ENCODE peak calls at places on chromosomes 7 and 10, in six cellular contexts. C, R, M, K, I and Q are unnamed samples. For H3K27me3, the result is how much of the 10 kb centered on the place peaks cover.

GRCh38 chr10:34413214-34413613 is 401.9 kb downstream of the PARD3 start:
- DNase-seq in K (no peak), M (no peak), R (no peak), C (no peak), I (no peak), Q (no peak)

GRCh38 chr7:157596026-157596425 is 259.2 kb downstream of the DNAJB6 start:
- DNase-seq in R (no peak), I (no peak), C (no peak), M (no peak), K (no peak), Q (no peak)

GRCh38 chr7:91722831-91723230 is 157.7 kb downstream of the MTERF1 start:
- DNase-seq in C (no peak), K (no peak), I (no peak), M (no peak), R (no peak), Q (no peak)

GRCh38 chr10:43231523-43232078 is 35.3 kb downstream of the RASGEF1A start:
- DNase-seq in I (no peak), M (peak), K (peak), C (no peak), R (no peak), Q (peak)

GRCh38 chr10:26543567-26544306 is 105.6 kb downstream of the APBB1IP start:
- DNase-seq in R (peak), M (no peak), K (no peak), I (no peak), C (no peak), Q (no peak)

GRCh38 chr7:20749896-20750295 is 36.8 kb downstream of the SP8 start:
- DNase-seq in K (no peak), M (no peak), C (no peak), R (no peak), I (no peak), Q (no peak)

GRCh38 chr7:152893801-152894294 is 134.3 kb downstream of the ACTR3B start:
- DNase-seq in M (no peak), C (no peak), R (no peak), K (no peak), I (no peak), Q (no peak)

GRCh38 chr10:119500796-119501195 is 41.7 kb downstream of the RGS10 start:
- DNase-seq in K (no peak), C (no peak), I (no peak), M (no peak), R (no peak), Q (no peak)

GRCh38 chr7:10802526-10802925 is 171.1 kb upstream of the PHF14 start:
- DNase-seq in R (no peak), I (peak), K (no peak), C (no peak), M (no peak), Q (no peak)

GRCh38 chr10:26386800-26387199 is 51.3 kb upstream of the APBB1IP start:
- DNase-seq in K (no peak), R (no peak), C (no peak), I (no peak), M (no peak), Q (no peak)

GRCh38 chr10:93095225-93095624 is 21.5 kb downstream of the CYP26A1 start:
- DNase-seq in K (no peak), C (no peak), I (no peak), M (no peak), R (no peak), Q (no peak)

GRCh38 chr10:114102253-114102652 is 58.6 kb downstream of the ADRB1 start:
- DNase-seq in R (no peak), M (no peak), K (no peak), I (no peak), C (no peak), Q (no peak)

GRCh38 chr10:46248651-46249131 is 38.1 kb upstream of the ANTXRL start:
- DNase-seq in M (no peak), I (no peak), C (no peak), R (no peak), K (no peak), Q (no peak)

GRCh38 chr10:79401015-79401921 is 44.2 kb downstream of the ZCCHC24 start:
- DNase-seq in C (no peak), M (no peak), I (no peak), K (peak), R (no peak), Q (no peak)

GRCh38 chr10:126372359-126372758 is 15.9 kb downstream of the ADAM12 start:
- DNase-seq in C (no peak), K (no peak), M (peak), I (no peak), R (no peak), Q (no peak)

GRCh38 chr7:136049818-136050461 is 72.8 kb upstream of the MTPN start:
- DNase-seq in M (no peak), I (no peak), R (no peak), K (no peak), C (no peak), Q (no peak)

GRCh38 chr10:51964630-51965029 is 265.2 kb upstream of the CSTF2T start:
- DNase-seq in M (no peak), R (no peak), C (no peak), K (no peak), I (no peak), Q (no peak)

GRCh38 chr7:33040803-33041516 is 21.6 kb downstream of the NT5C3A start:
- DNase-seq in R (peak), M (peak), C (no peak), I (no peak), K (no peak), Q (peak)

GRCh38 chr7:49520971-49521370 is 252.5 kb upstream of the VWC2 start:
- DNase-seq in R (no peak), M (no peak), I (no peak), C (no peak), K (no peak), Q (no peak)

GRCh38 chr10:24569828-24570657 is 153.6 kb downstream of the ARHGAP21 start:
- DNase-seq in C (no peak), I (no peak), K (no peak), R (no peak), M (no peak), Q (no peak)

GRCh38 chr7:128081351-128081750 is 50.1 kb upstream of the LRRC4 start:
- DNase-seq in K (no peak), M (no peak), R (no peak), C (no peak), I (no peak), Q (no peak)

GRCh38 chr7:158110661-158111555 is 476.7 kb downstream of the PTPRN2 start:
- DNase-seq in K (no peak), I (no peak), M (no peak), C (no peak), R (no peak), Q (no peak)

GRCh38 chr7:145106001-145106400 is 270.1 kb upstream of the TPK1 start:
- DNase-seq in I (no peak), R (no peak), M (no peak), K (peak), C (no peak), Q (no peak)

GRCh38 chr7:2954433-2954853 is 89.2 kb downstream of the CARD11 start:
- DNase-seq in R (no peak), M (peak), K (no peak), C (no peak), I (no peak), Q (peak)
- H3K4me3 ChIP-seq in R (no peak), M (no peak), K (no peak), C (no peak), I (no peak), Q (no peak)

DNA sequence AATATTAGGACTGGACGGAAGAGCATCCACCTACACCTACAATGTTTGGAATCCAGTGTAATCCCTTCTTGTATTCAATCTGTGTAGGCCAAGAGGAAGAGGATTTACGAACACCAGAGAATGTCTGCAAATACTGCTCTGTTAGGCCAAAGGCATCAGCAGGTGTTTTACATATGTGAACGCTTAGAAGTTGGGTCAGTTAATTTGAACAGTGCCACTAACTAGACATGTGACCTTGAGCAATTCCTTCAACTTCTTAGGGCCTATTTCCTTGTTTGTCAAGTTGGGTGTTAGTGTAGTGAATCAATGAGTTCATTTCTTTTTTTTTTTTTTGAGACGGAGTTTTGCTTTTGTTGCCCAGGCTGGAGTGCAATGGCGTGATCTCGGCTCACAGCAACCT is 35.4 kb downstream of the MYPN start:
- DNase-seq in I (no peak), R (no peak), K (no peak), M (no peak), C (no peak), Q (no peak)
- H3K27ac ChIP-seq in I (no peak), R (no peak), K (no peak), M (no peak), C (no peak), Q (no peak)

DNA sequence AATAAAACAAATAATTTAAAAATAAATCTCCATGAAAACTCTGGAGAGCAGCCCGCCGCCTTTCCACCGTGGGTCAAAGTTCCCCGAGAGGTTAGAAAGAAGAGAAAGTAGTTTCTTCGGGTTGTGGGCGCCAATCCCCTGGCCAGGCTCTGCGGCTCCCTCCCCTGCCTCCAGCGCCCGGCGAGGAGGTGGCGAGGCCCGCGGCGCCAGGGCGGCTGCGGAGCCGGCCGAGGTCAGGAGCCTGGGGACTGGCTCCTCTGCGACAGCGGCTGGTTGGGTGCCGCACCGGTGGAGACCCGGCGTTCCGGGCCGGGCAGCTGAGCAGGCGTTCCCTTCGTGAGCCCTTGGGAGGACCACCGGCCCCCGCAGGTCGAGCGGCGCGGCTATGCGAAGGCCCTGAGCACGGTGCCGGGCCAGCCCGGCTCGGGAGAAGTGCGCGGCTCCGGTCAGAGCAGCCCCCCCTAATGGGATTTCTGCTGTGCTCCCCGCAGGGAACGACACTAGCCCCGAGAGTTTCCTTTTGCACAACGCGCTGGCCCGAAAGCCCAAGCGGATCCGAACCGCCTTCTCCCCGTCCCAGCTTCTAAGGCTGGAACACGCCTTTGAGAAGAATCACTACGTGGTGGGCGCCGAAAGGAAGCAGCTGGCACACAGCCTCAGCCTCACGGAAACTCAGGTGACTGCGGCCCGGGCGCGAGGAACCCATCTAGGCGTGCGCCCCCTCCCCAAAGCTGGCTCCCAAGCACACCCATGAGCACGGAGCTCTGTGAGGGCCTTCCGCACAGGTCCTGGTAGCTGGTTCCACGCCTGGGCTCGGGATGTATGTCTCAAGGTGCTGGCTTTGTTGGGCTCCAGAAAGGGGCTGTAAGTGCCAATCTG is 2.8 kb downstream of the EMX2 start:
- DNase-seq in R (no peak), C (no peak), M (no peak), K (no peak), I (no peak), Q (no peak)
- H3K27me3 ChIP-seq in R (under half), C (half or more), M (half or more), K (half or more), I (half or more), Q (under half)

DNA sequence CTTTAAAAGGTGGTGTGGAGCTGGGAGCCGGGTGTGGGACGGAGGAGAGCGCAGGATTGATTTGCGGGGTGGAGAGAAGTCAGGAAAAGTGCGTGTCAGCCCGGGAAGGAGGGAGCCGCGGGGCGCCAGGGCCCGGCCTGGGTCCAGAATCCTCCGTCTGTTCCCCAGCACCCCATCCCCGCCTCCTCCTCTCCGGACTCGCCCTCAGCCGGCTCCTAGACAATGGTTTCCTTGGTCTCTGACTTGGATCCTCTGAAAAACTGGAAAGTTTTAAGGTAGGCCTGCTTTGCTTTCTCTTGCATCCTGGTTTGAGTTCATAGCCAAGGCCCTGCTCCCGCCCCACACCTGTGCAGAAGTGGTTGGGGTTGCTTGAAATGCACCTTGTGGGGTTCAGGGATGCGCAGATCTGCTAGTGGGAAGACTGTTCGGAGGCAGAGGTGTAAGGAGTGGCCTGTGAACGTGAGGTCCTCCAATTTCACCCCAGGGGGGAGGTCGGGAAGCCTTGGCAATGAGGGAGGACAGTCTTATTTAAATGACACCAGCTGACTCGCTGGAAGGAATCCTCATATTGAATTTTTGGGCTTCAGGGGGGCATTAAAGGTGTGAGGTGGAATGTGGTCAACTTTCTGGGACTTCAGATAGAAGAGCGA is 219.0 kb upstream of the CELF2 start:
- DNase-seq in I (no peak), M (no peak), K (peak), R (no peak), C (no peak), Q (no peak)
- H3K4me3 ChIP-seq in I (no peak), M (peak), K (peak), R (no peak), C (peak), Q (no peak)

GRCh38 chr7:115232041-115232440 is 310.1 kb downstream of the MDFIC start:
- DNase-seq in M (no peak), K (no peak), I (peak), C (no peak), R (no peak), Q (no peak)
- H3K27ac ChIP-seq in M (no peak), K (no peak), I (peak), C (no peak), R (no peak), Q (no peak)

DNA sequence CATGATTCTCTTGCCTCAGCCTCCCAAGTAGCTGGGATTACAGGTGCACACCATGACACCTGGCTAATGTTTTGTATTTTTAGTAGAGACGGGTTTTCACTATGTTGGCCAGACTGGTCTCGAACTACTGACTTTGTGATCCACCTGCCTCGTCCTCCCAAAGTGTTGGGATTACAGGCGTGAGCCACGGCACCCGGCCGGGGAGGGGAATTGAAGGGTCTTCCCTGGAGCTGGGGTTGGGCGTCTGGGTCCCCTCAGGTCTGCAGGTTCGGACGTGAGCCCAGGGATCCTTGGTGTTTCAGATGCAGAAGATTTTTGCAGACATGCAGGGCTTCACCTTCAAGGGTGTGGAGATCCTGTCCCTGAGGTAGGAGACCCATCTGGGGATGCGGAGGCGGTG is 6.0 kb upstream of the MUC12 start:
- DNase-seq in R (no peak), M (no peak), I (no peak), K (no peak), C (no peak), Q (no peak)
- H3K27me3 ChIP-seq in R (under half), M (under half), I (under half), K (half or more), C (half or more), Q (under half)

GRCh38 chr10:84065764-84066163 is 73.5 kb upstream of the GHITM start:
- DNase-seq in C (no peak), M (no peak), I (no peak), K (no peak), R (no peak), Q (no peak)

GRCh38 chr10:84063440-84063839 is 75.9 kb upstream of the GHITM start:
- DNase-seq in K (no peak), I (no peak), M (no peak), R (no peak), C (no peak), Q (no peak)

GRCh38 chr10:84066202-84066601 is 73.1 kb upstream of the GHITM start:
- DNase-seq in K (no peak), M (no peak), C (no peak), R (no peak), I (no peak), Q (no peak)
- H3K4me3 ChIP-seq in K (no peak), M (no peak), C (no peak), R (no peak), I (no peak), Q (no peak)